ENCODE peak calls at places on chromosomes 5 and 9, in five cellular contexts. One of them, this sample, is unnamed.

GRCh38 chr9:107243757-107244156 is 39.3 kb upstream of the RAD23B start:
- DNase-seq in effector CD4-positive, alpha-beta T cell: no peak
- DNase-seq in HuH-7: no peak
- DNase-seq in EL: peak; percentile 71
- DNase-seq in activated naive CD8-positive, alpha-beta T cell treated with anti-CD3 and anti-CD28 coated beads for 36 hours: peak; percentile 47
- DNase-seq in this sample: no peak

GRCh38 chr5:1726956-1727355 is 72.7 kb downstream of the MRPL36 start:
- DNase-seq in effector CD4-positive, alpha-beta T cell: no peak
- DNase-seq in HuH-7: no peak
- DNase-seq in EL: no peak
- DNase-seq in activated naive CD8-positive, alpha-beta T cell treated with anti-CD3 and anti-CD28 coated beads for 36 hours: no peak
- DNase-seq in this sample: no peak

GRCh38 chr5:181052526-181052927 is 12.5 kb downstream of the BTNL9 start:
- DNase-seq in effector CD4-positive, alpha-beta T cell: no peak
- DNase-seq in HuH-7: no peak
- DNase-seq in activated naive CD8-positive, alpha-beta T cell treated with anti-CD3 and anti-CD28 coated beads for 36 hours: peak; percentile 18
- DNase-seq in EL: no peak
- DNase-seq in this sample: no peak

GRCh38 chr5:153211052-153211451 is 279.4 kb upstream of the GRIA1 start:
- DNase-seq in effector CD4-positive, alpha-beta T cell: no peak
- DNase-seq in activated naive CD8-positive, alpha-beta T cell treated with anti-CD3 and anti-CD28 coated beads for 36 hours: no peak
- DNase-seq in EL: no peak
- DNase-seq in HuH-7: no peak
- DNase-seq in this sample: no peak

GRCh38 chr5:67283275-67283987 is 86.8 kb upstream of the CD180 start:
- DNase-seq in EL: no peak
- DNase-seq in HuH-7: no peak
- DNase-seq in effector CD4-positive, alpha-beta T cell: no peak
- DNase-seq in activated naive CD8-positive, alpha-beta T cell treated with anti-CD3 and anti-CD28 coated beads for 36 hours: no peak
- DNase-seq in this sample: no peak

GRCh38 chr9:21688108-21689102 is 114.0 kb upstream of the MTAP start:
- DNase-seq in activated naive CD8-positive, alpha-beta T cell treated with anti-CD3 and anti-CD28 coated beads for 36 hours: no peak
- DNase-seq in EL: peak; percentile 71
- DNase-seq in effector CD4-positive, alpha-beta T cell: no peak
- DNase-seq in HuH-7: no peak
- DNase-seq in this sample: peak; percentile 83

GRCh38 chr9:2208991-2209390 is 193.8 kb downstream of the SMARCA2 start:
- DNase-seq in activated naive CD8-positive, alpha-beta T cell treated with anti-CD3 and anti-CD28 coated beads for 36 hours: no peak
- DNase-seq in effector CD4-positive, alpha-beta T cell: no peak
- DNase-seq in EL: no peak
- DNase-seq in HuH-7: no peak
- DNase-seq in this sample: no peak

GRCh38 chr9:111582888-111583287 is 16.6 kb downstream of the PTGR1 start:
- DNase-seq in activated naive CD8-positive, alpha-beta T cell treated with anti-CD3 and anti-CD28 coated beads for 36 hours: no peak
- DNase-seq in effector CD4-positive, alpha-beta T cell: no peak
- DNase-seq in EL: peak; percentile 60
- DNase-seq in HuH-7: no peak
- DNase-seq in this sample: no peak

GRCh38 chr5:15983392-15983791 is 196.2 kb downstream of the MARCHF11 start:
- DNase-seq in HuH-7: no peak
- DNase-seq in EL: no peak
- DNase-seq in activated naive CD8-positive, alpha-beta T cell treated with anti-CD3 and anti-CD28 coated beads for 36 hours: no peak
- DNase-seq in effector CD4-positive, alpha-beta T cell: no peak
- DNase-seq in this sample: no peak

GRCh38 chr5:159135896-159136531 is 36.3 kb upstream of the EBF1 start:
- DNase-seq in EL: peak; percentile 83
- DNase-seq in activated naive CD8-positive, alpha-beta T cell treated with anti-CD3 and anti-CD28 coated beads for 36 hours: no peak
- DNase-seq in effector CD4-positive, alpha-beta T cell: no peak
- DNase-seq in HuH-7: no peak
- DNase-seq in this sample: no peak

GRCh38 chr9:121998513-121999049 is 94.5 kb downstream of the TTLL11 start:
- DNase-seq in HuH-7: no peak
- DNase-seq in EL: no peak
- DNase-seq in activated naive CD8-positive, alpha-beta T cell treated with anti-CD3 and anti-CD28 coated beads for 36 hours: no peak
- DNase-seq in effector CD4-positive, alpha-beta T cell: no peak
- DNase-seq in this sample: no peak

GRCh38 chr9:78791779-78792178 is 494.9 kb downstream of the PSAT1 start:
- DNase-seq in HuH-7: no peak
- DNase-seq in effector CD4-positive, alpha-beta T cell: no peak
- DNase-seq in activated naive CD8-positive, alpha-beta T cell treated with anti-CD3 and anti-CD28 coated beads for 36 hours: no peak
- DNase-seq in EL: no peak
- DNase-seq in this sample: no peak

GRCh38 chr9:110115341-110115820 is 92.6 kb downstream of the C9orf152 start:
- DNase-seq in EL: peak; percentile 64
- DNase-seq in effector CD4-positive, alpha-beta T cell: no peak
- DNase-seq in HuH-7: no peak
- DNase-seq in activated naive CD8-positive, alpha-beta T cell treated with anti-CD3 and anti-CD28 coated beads for 36 hours: no peak
- DNase-seq in this sample: no peak